ENCODE peak calls at places on chromosomes 13 and 19, in four cellular contexts. One of them, this sample, is unnamed.

GRCh38 chr19:40822161-40822560 is 23.2 kb downstream of the EGLN2 start:
- DNase-seq in K562: no peak
- DNase-seq in HepG2: no peak
- DNase-seq in GM12878: no peak
- DNase-seq in this sample: no peak

GRCh38 chr19:51338563-51339312 is 3.2 kb downstream of the VSIG10L start:
- DNase-seq in GM12878: peak; percentile 24
- DNase-seq in K562: peak; percentile 94
- DNase-seq in HepG2: peak; percentile 68
- DNase-seq in this sample: peak; percentile 82

GRCh38 chr19:41325947-41326706 is 16.2 kb downstream of the CCDC97 start:
- DNase-seq in HepG2: peak; percentile 56
- DNase-seq in K562: peak; percentile 33
- DNase-seq in GM12878: no peak
- DNase-seq in this sample: no peak

GRCh38 chr19:18345296-18345695 is 4.9 kb downstream of the PGPEP1 start:
- DNase-seq in HepG2: no peak
- DNase-seq in K562: no peak
- DNase-seq in GM12878: no peak
- DNase-seq in this sample: no peak

GRCh38 chr13:52980695-52981094 is 47.9 kb upstream of the OLFM4 start:
- DNase-seq in K562: no peak
- DNase-seq in GM12878: no peak
- DNase-seq in HepG2: no peak
- DNase-seq in this sample: no peak

GRCh38 chr13:112892759-112893569 is 76.0 kb upstream of the MCF2L start:
- DNase-seq in K562: no peak
- DNase-seq in HepG2: peak; percentile 83
- DNase-seq in GM12878: no peak
- DNase-seq in this sample: no peak

GRCh38 chr19:34300962-34301361 is 46.6 kb downstream of the GARRE1 start:
- DNase-seq in GM12878: no peak
- DNase-seq in K562: no peak
- DNase-seq in HepG2: no peak
- DNase-seq in this sample: no peak

GRCh38 chr13:112690242-112690943 is 555 bp downstream of the ATP11A start:
- DNase-seq in GM12878: no peak
- DNase-seq in HepG2: no peak
- DNase-seq in K562: peak; percentile 38
- DNase-seq in this sample: peak; percentile 22

GRCh38 chr19:13952154-13953020 is at the start of gene DCAF15:
- DNase-seq in GM12878: peak; percentile 99
- DNase-seq in K562: peak; percentile 100
- DNase-seq in HepG2: peak; percentile 98
- DNase-seq in this sample: peak; percentile 100

GRCh38 chr13:95236774-95237173 is 64.5 kb downstream of the ABCC4 start:
- DNase-seq in HepG2: no peak
- DNase-seq in K562: no peak
- DNase-seq in GM12878: no peak
- DNase-seq in this sample: no peak

GRCh38 chr13:55219538-55219937 is 1921.2 kb upstream of the PRR20A start:
- DNase-seq in HepG2: no peak
- DNase-seq in GM12878: no peak
- DNase-seq in K562: no peak
- DNase-seq in this sample: no peak

GRCh38 chr19:45280471-45280961 is 29.4 kb downstream of the MARK4 start:
- DNase-seq in GM12878: no peak
- DNase-seq in HepG2: no peak
- DNase-seq in K562: no peak
- DNase-seq in this sample: no peak

GRCh38 chr19:13723206-13723605 is 41.1 kb upstream of the MRI1 start:
- DNase-seq in K562: no peak
- DNase-seq in HepG2: no peak
- DNase-seq in GM12878: no peak
- DNase-seq in this sample: no peak

GRCh38 chr19:17679526-17680234 is 8.5 kb downstream of the UNC13A start:
- DNase-seq in K562: no peak
- DNase-seq in GM12878: no peak
- DNase-seq in HepG2: no peak
- DNase-seq in this sample: no peak

GRCh38 chr13:114090476-114090875 is 41.9 kb downstream of the RASA3 start:
- DNase-seq in HepG2: no peak
- DNase-seq in GM12878: no peak
- DNase-seq in K562: no peak
- DNase-seq in this sample: no peak

GRCh38 chr19:4326837-4327251 is 11.8 kb downstream of the STAP2 start:
- DNase-seq in HepG2: no peak
- DNase-seq in GM12878: no peak
- DNase-seq in K562: peak; percentile 82
- DNase-seq in this sample: no peak

GRCh38 chr19:8017808-8018207 is 12.4 kb upstream of the ELAVL1 start:
- DNase-seq in GM12878: no peak
- DNase-seq in HepG2: peak; percentile 45
- DNase-seq in K562: peak; percentile 76
- DNase-seq in this sample: peak; percentile 48

GRCh38 chr19:29771708-29772415 is 39.9 kb upstream of the CCNE1 start:
- DNase-seq in HepG2: peak; percentile 41
- DNase-seq in K562: peak; percentile 74
- DNase-seq in GM12878: no peak
- DNase-seq in this sample: peak; percentile 81

GRCh38 chr19:2540646-2541454 is 64.9 kb downstream of the GADD45B start:
- DNase-seq in GM12878: no peak
- DNase-seq in K562: no peak
- DNase-seq in HepG2: peak; percentile 95
- DNase-seq in this sample: no peak

GRCh38 chr13:72403396-72404010 is 323.9 kb downstream of the MZT1 start:
- DNase-seq in GM12878: no peak
- DNase-seq in HepG2: no peak
- DNase-seq in K562: no peak
- DNase-seq in this sample: no peak

GRCh38 chr13:31053098-31053497 is 108.6 kb downstream of the HSPH1 start:
- DNase-seq in K562: no peak
- DNase-seq in HepG2: no peak
- DNase-seq in GM12878: no peak
- DNase-seq in this sample: no peak

GRCh38 chr13:79548886-79549285 is 67.9 kb downstream of the NDFIP2 start:
- DNase-seq in GM12878: no peak
- DNase-seq in HepG2: no peak
- DNase-seq in K562: no peak
- DNase-seq in this sample: no peak

GRCh38 chr19:28934626-28935025 is 278.3 kb downstream of the UQCRFS1 start:
- DNase-seq in K562: no peak
- DNase-seq in HepG2: no peak
- DNase-seq in GM12878: no peak
- DNase-seq in this sample: no peak

GRCh38 chr19:10292789-10293636 is 3.3 kb downstream of the ICAM5 start:
- DNase-seq in GM12878: no peak
- DNase-seq in HepG2: no peak
- DNase-seq in K562: peak; percentile 77
- DNase-seq in this sample: no peak

GRCh38 chr19:13103961-13104847 is 1.5 kb upstream of the LYL1 start:
- DNase-seq in K562: peak; percentile 82
- DNase-seq in GM12878: no peak
- DNase-seq in HepG2: no peak
- DNase-seq in this sample: peak; percentile 72

GRCh38 chr19:4284176-4284958 is 5.3 kb downstream of the SHD start:
- DNase-seq in K562: peak; percentile 84
- DNase-seq in HepG2: peak; percentile 81
- DNase-seq in GM12878: no peak
- DNase-seq in this sample: peak; percentile 94

GRCh38 chr19:11247934-11248333 is 8.5 kb downstream of the ANGPTL8 start:
- DNase-seq in HepG2: no peak
- DNase-seq in GM12878: no peak
- DNase-seq in K562: no peak
- DNase-seq in this sample: no peak

GRCh38 chr13:109700176-109700575 is 86.2 kb downstream of the IRS2 start:
- DNase-seq in K562: peak; percentile 88
- DNase-seq in GM12878: no peak
- DNase-seq in HepG2: no peak
- DNase-seq in this sample: no peak

GRCh38 chr13:28037399-28037798 is 48.9 kb upstream of the URAD start:
- DNase-seq in GM12878: no peak
- DNase-seq in K562: no peak
- DNase-seq in HepG2: no peak
- DNase-seq in this sample: no peak

GRCh38 chr19:14563590-14563926 is 8.3 kb downstream of the NDUFB7 start:
- DNase-seq in K562: no peak
- DNase-seq in HepG2: no peak
- DNase-seq in GM12878: no peak
- DNase-seq in this sample: no peak

GRCh38 chr19:48654299-48655059 is 8.5 kb upstream of the CA11 start:
- DNase-seq in GM12878: no peak
- DNase-seq in HepG2: no peak
- DNase-seq in K562: peak; percentile 57
- DNase-seq in this sample: no peak
- TF ChIP-seq FOXK2 in GM12878: no peak
- TF ChIP-seq FOXK2 in HepG2: no peak
- TF ChIP-seq FOXK2 in K562: no peak
- TF ChIP-seq FOXK2 in this sample: no peak

DNA sequence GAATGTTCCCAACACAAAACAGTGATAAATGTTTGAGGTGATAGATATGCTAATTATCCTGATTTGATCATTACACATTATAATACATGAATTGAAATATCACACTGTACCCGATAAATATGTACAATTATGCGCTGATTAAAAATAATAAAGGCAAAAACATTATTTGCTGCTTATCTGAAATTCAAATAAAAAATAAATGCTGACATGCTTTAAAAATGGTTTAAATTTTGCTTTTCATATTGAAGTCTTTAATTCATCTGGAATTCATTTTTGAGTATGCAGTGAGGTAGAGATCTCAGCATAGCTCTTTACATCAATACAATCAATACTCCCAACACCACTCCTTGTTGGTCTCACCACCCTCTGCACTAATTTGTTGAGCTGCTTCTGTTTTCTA is 330.8 kb downstream of the NALCN start:
- DNase-seq in GM12878: no peak
- DNase-seq in K562: no peak
- DNase-seq in HepG2: no peak
- DNase-seq in this sample: no peak
- TF ChIP-seq FOXM1 in GM12878: no peak
- TF ChIP-seq FOXM1 in K562: no peak
- TF ChIP-seq FOXM1 in HepG2: no peak
- TF ChIP-seq FOXM1 in this sample: no peak

GRCh38 chr19:5358173-5358800 is 17.7 kb upstream of the PTPRS start:
- DNase-seq in HepG2: peak; percentile 27
- DNase-seq in GM12878: no peak
- DNase-seq in K562: peak; percentile 50
- DNase-seq in this sample: peak; percentile 31
- TF ChIP-seq TARDBP in HepG2: no peak
- TF ChIP-seq TARDBP in GM12878: no peak
- TF ChIP-seq TARDBP in K562: no peak
- TF ChIP-seq TARDBP in this sample: no peak

GRCh38 chr13:86567119-86567518 is 767.9 kb upstream of the SLITRK6 start:
- DNase-seq in GM12878: no peak
- DNase-seq in HepG2: peak; percentile 24
- DNase-seq in K562: peak; percentile 12
- DNase-seq in this sample: peak; percentile 25
- TF ChIP-seq FOXK2 in GM12878: no peak
- TF ChIP-seq FOXK2 in HepG2: no peak
- TF ChIP-seq FOXK2 in K562: no peak
- TF ChIP-seq FOXK2 in this sample: no peak

GRCh38 chr13:59570204-59570603 is 593.5 kb downstream of the DIAPH3 start:
- DNase-seq in GM12878: no peak
- DNase-seq in HepG2: no peak
- DNase-seq in K562: no peak
- DNase-seq in this sample: no peak

GRCh38 chr13:59568306-59568705 is 595.4 kb downstream of the DIAPH3 start:
- DNase-seq in HepG2: no peak
- DNase-seq in GM12878: no peak
- DNase-seq in K562: no peak
- DNase-seq in this sample: no peak

GRCh38 chr13:59562924-59563323 is 600.8 kb downstream of the DIAPH3 start:
- DNase-seq in HepG2: no peak
- DNase-seq in K562: peak; percentile 14
- DNase-seq in GM12878: no peak
- DNase-seq in this sample: no peak

GRCh38 chr13:59566544-59566943 is 597.2 kb downstream of the DIAPH3 start:
- DNase-seq in K562: no peak
- DNase-seq in HepG2: no peak
- DNase-seq in GM12878: no peak
- DNase-seq in this sample: no peak
- TF ChIP-seq FOXM1 in K562: no peak
- TF ChIP-seq FOXM1 in HepG2: no peak
- TF ChIP-seq FOXM1 in GM12878: no peak
- TF ChIP-seq FOXM1 in this sample: no peak

GRCh38 chr13:23695196-23695595 is 125.0 kb downstream of the TNFRSF19 start:
- DNase-seq in HepG2: no peak
- DNase-seq in K562: no peak
- DNase-seq in GM12878: no peak
- DNase-seq in this sample: no peak
- TF ChIP-seq TARDBP in HepG2: no peak
- TF ChIP-seq TARDBP in K562: no peak
- TF ChIP-seq TARDBP in GM12878: no peak
- TF ChIP-seq TARDBP in this sample: no peak

DNA sequence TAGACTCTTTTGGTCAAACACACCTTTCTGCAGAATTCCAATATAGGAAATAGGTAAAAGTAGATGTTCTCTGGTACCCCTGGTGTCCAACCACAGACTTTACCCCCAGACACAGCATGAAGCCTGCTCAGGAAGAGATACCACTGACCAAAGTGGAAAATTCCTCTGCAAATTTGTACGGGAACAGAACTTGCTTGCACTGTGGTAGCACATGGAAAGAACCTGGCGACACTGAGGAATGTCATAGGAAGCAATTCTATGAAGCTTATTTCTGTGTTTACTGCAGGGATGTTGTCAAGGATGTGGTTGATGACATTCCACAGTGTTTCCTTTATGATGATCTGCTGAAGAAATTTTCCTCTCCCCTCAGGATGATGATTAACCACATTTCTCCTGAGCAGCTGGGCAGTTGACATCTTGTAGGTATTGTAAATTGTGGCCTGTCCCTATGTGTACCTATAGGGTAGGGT is 48.9 kb upstream of the TNFSF11 start:
- DNase-seq in GM12878: no peak
- DNase-seq in K562: no peak
- DNase-seq in HepG2: no peak
- DNase-seq in this sample: no peak
- TF ChIP-seq FOXK2 in GM12878: no peak
- TF ChIP-seq FOXK2 in K562: no peak
- TF ChIP-seq FOXK2 in HepG2: no peak
- TF ChIP-seq FOXK2 in this sample: no peak

GRCh38 chr13:73996569-73996968 is 137.6 kb downstream of the KLF12 start:
- DNase-seq in GM12878: no peak
- DNase-seq in K562: no peak
- DNase-seq in HepG2: no peak
- DNase-seq in this sample: no peak
- TF ChIP-seq FOXM1 in GM12878: no peak
- TF ChIP-seq FOXM1 in K562: no peak
- TF ChIP-seq FOXM1 in HepG2: no peak
- TF ChIP-seq FOXM1 in this sample: no peak

GRCh38 chr13:108346376-108346775 is 76.9 kb downstream of the TNFSF13B start:
- DNase-seq in HepG2: no peak
- DNase-seq in GM12878: no peak
- DNase-seq in K562: peak; percentile 9
- DNase-seq in this sample: no peak
- TF ChIP-seq TARDBP in HepG2: no peak
- TF ChIP-seq TARDBP in GM12878: no peak
- TF ChIP-seq TARDBP in K562: no peak
- TF ChIP-seq TARDBP in this sample: no peak